ENCODE peak calls at places on chromosome 21, in six cellular contexts. Q is left lung, E is ovary, I is neural progenitor cell, P is sigmoid colon, H is K562. D is an unnamed sample.

GRCh38 chr21:17730782-17731181 is 88.4 kb downstream of the C21orf91 start:
- DNase-seq in Q (no peak), E (no peak), I (no peak), P (no peak), H (no peak), D (peak)

GRCh38 chr21:33367309-33367973 is 35.8 kb upstream of the IFNGR2 start:
- DNase-seq in Q (no peak), E (no peak), I (peak), P (no peak), H (no peak), D (no peak)

GRCh38 chr21:16551101-16551695 is 821.4 kb downstream of the USP25 start:
- DNase-seq in Q (no peak), E (no peak), I (peak), P (no peak), H (no peak), D (no peak)

GRCh38 chr21:37986751-37987399 is 70.6 kb upstream of the KCNJ6 start:
- DNase-seq in Q (no peak), E (no peak), I (no peak), P (no peak), H (no peak), D (no peak)

GRCh38 chr21:33238146-33238545 is 8.4 kb downstream of the IFNAR2 start:
- DNase-seq in Q (no peak), E (no peak), I (no peak), P (no peak), H (no peak), D (no peak)

GRCh38 chr21:33980276-33980916 is 64.8 kb upstream of the ATP5PO start:
- DNase-seq in Q (no peak), E (no peak), I (no peak), P (no peak), H (peak), D (no peak)

GRCh38 chr21:35350965-35351364 is 301.9 kb upstream of the RUNX1 start:
- DNase-seq in Q (no peak), E (no peak), I (no peak), P (no peak), H (no peak), D (peak)

GRCh38 chr21:31332525-31332924 is 11.5 kb downstream of the TIAM1 start:
- DNase-seq in Q (no peak), E (no peak), I (no peak), P (no peak), H (no peak), D (no peak)

GRCh38 chr21:19704832-19705231 is 1293.4 kb upstream of the NCAM2 start:
- DNase-seq in Q (no peak), E (no peak), I (no peak), P (no peak), H (no peak), D (no peak)

GRCh38 chr21:37871121-37871862 is 45.0 kb downstream of the KCNJ6 start:
- DNase-seq in Q (no peak), E (no peak), I (no peak), P (no peak), H (no peak), D (peak)

GRCh38 chr21:37764696-37765095 is 151.6 kb downstream of the KCNJ6 start:
- DNase-seq in Q (no peak), E (no peak), I (no peak), P (no peak), H (no peak), D (no peak)

GRCh38 chr21:22842875-22843274 is 1844.7 kb downstream of the NCAM2 start:
- DNase-seq in Q (no peak), E (no peak), I (peak), P (no peak), H (no peak), D (no peak)

GRCh38 chr21:32330784-32331311 is 32.2 kb downstream of the MRAP start:
- DNase-seq in Q (no peak), E (no peak), I (peak), P (peak), H (no peak), D (no peak)

GRCh38 chr21:39674794-39675193 is 62.1 kb downstream of the B3GALT5 start:
- DNase-seq in Q (no peak), E (no peak), I (no peak), P (no peak), H (no peak), D (no peak)

GRCh38 chr21:37907076-37907475 is 9.2 kb downstream of the KCNJ6 start:
- DNase-seq in Q (no peak), E (no peak), I (no peak), P (no peak), H (no peak), D (no peak)

GRCh38 chr21:32368386-32368785 is 24.4 kb downstream of the URB1 start:
- DNase-seq in Q (no peak), E (no peak), I (no peak), P (no peak), H (no peak), D (peak)

GRCh38 chr21:36347962-36348328 is 27.9 kb downstream of the MORC3 start:
- DNase-seq in Q (no peak), E (no peak), I (no peak), P (no peak), H (no peak), D (peak)

GRCh38 chr21:22225299-22225698 is 1227.1 kb downstream of the NCAM2 start:
- DNase-seq in Q (no peak), E (no peak), I (no peak), P (no peak), H (no peak), D (no peak)

GRCh38 chr21:31493350-31493880 is 149.4 kb upstream of the TIAM1 start:
- DNase-seq in Q (no peak), E (no peak), I (no peak), P (no peak), H (no peak), D (no peak)

GRCh38 chr21:16116798-16117197 is 387.0 kb downstream of the USP25 start:
- DNase-seq in Q (no peak), E (no peak), I (no peak), P (no peak), H (no peak), D (peak)

DNA sequence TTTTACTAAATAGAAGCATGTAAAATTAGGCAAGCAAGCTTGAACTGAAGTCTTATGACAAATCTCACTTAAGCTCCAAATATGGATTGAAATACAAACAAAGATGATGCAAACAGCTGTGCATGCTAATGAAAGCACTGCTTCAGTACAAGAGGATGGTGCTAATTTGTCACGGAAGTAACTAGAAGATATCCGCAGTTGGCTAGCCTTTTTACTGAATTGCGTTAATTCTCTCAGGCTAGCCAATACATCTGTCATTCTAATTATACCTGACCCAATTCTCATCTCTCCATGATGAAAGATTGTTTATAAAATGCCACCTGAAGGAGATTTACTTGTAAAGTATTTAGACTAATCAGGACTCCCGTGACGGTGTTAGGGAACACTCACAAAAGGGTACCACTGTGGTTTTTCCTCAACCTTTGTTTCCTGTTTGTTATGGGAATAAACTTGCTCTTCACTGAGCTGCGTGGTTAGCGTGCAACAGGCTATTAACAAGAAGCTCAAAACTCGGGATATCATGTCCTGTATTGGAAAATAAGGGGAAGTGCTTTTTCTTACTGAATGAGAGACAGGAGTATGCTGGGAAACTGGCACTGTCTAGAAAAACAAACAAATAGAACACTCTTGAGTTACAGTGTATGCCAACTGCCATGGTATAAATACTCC is 162.5 kb downstream of the APP start:
- DNase-seq in Q (no peak), E (no peak), I (no peak), P (no peak), H (no peak), D (no peak)
- H3K4me3 ChIP-seq in Q (no peak), E (no peak), I (no peak), P (no peak), H (no peak), D (no peak)

DNA sequence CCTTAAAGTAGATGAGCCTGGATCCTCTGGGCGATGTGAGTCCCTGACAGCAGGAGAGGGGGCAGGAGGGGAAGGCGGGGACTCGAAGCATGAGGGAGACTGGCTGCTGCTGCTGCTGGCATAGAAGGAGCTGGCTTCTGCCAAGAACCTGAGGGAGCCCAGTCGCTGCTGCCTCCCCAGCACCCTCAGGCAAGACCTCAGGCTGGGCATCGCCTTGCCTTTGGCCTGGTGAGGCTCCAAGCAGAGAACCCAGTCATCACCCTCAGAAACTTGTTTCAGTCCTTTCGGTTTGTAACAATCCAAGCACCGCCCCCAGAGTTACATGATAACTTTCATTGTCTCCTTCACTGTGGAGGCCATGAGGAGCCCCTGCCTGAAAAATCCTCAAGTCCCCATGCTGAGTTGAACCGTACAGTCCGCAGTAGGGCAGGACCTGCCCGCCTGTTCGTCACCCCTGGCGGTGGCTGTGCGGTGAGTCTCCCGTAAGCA is 38.8 kb downstream of the POFUT2 start:
- DNase-seq in Q (no peak), E (no peak), I (peak), P (peak), H (no peak), D (peak)
- H3K4me3 ChIP-seq in Q (no peak), E (peak), I (peak), P (no peak), H (no peak), D (peak)

DNA sequence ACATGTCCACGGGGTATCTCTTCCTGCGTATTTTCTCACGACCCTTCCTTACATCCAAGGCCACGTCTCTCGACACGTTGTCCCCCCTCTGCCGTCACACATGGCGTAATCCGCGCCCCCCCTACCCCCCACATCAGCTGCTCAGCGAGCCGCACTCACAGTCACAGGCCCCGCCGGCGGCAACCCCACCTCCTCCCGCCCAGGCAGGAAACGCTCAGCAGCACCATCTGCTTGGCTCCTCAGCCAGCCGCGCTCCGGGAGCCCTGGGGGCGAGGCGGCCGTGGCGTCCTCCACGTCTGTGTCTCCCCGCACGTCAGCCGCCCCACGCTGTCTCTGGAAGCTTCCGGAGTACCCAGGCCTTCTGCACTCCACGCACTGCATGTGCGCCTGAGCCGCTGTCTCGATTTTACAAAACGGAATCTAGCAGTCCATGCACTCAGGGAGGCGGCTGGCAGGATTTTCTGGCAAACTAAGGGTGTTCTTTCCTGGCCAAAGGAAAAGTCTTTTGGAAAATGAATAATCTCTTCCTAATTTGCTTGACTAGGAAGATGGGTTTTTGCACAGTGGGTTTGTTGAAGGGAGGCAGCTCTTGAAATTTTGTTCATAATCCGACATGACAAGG is 64.5 kb downstream of the SIK1 start:
- DNase-seq in Q (no peak), E (peak), I (peak), P (peak), H (no peak), D (peak)
- H3K4me3 ChIP-seq in Q (peak), E (no peak), I (no peak), P (peak), H (no peak), D (no peak)

GRCh38 chr21:14072761-14073535 is 137.8 kb downstream of the LIPI start:
- DNase-seq in Q (peak), E (no peak), I (no peak), P (no peak), H (no peak), D (no peak)
- H3K4me3 ChIP-seq in Q (no peak), E (no peak), I (no peak), P (no peak), H (no peak), D (no peak)

DNA sequence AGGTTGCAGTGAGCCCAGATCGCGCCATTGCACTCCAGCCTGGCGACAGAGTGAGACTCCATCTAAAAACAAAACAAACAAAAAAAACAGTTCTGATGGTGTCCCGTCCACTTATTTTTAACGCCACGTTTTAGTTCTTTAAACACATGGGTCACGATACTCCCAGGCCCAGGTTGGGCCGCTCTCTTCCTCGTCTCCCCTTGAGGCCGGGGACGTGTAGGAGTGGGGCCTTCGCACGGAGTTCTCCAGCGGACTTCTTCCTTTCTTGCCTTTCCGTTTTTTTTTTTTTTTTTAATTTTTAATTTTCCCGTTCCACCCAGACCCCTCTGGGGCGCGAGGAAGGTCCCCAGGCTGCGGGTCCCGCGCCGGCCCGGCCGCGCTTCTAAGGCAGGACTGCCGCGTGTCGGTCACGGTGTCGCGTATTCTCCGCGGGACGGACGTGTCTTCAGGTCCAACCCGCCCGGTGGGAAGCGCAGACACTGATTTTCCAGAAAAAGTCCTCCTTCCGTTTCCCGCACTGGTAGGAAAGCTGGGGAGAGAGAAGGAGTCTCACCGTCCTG is 47.5 kb upstream of the SLC19A1 start:
- DNase-seq in Q (no peak), E (no peak), I (no peak), P (peak), H (no peak), D (no peak)
- H3K4me3 ChIP-seq in Q (peak), E (peak), I (peak), P (peak), H (peak), D (peak)

DNA sequence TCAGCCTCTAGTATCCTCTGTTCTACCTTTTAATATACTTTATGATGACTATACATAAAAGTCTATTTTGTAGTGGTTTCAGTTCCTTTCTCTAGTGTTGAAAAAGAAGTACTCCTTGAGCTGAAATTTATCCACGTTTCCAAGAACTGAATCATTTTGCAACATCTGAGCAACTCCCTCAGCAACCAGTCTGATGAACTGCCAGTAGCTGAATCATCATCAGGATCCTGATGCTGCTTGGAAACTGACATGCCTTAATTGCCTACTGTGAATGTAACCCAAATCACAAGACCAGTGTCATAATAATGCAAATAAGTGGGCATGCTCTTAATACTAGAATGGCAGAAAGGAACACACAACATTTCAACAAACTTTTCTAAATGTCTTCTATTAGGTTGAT is 103.3 kb downstream of the CYYR1 start:
- DNase-seq in Q (no peak), E (no peak), I (no peak), P (no peak), H (no peak), D (peak)
- H3K4me3 ChIP-seq in Q (no peak), E (no peak), I (no peak), P (no peak), H (no peak), D (no peak)

DNA sequence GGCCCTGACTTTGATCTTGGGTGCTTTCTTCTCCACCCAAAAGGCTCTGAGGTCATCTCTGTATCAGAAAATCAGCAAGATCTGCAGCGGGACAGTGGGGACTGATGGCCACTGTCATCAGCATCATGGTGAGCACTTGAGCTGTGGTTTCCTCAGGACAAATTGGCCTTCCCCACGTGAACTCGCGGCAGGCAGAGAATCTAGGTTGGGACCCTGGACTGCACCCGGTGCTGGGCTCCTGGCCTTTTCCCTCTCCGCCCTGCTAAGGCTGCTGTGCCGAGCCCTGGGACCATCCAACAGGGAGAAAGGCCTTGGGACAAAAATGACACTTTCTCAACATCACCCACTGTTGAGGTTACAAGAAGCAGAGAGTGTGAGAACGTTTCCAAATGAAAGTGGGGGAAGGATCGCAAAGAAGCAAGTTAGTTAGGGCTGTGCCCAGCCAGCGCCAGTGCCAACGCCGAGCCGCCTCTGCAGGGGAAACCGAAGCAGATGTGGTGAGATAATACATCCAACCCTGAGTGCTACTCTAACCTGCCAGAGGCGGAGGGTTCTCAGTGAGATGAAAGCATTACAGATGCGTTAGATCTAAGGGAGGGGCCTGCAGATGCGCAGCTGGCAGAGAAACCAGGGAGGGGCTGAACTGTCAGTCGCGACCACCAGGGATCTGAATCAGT is 9.1 kb upstream of the UMODL1 start:
- DNase-seq in Q (no peak), E (no peak), I (peak), P (no peak), H (no peak), D (no peak)
- H3K4me3 ChIP-seq in Q (no peak), E (no peak), I (no peak), P (no peak), H (no peak), D (no peak)

DNA sequence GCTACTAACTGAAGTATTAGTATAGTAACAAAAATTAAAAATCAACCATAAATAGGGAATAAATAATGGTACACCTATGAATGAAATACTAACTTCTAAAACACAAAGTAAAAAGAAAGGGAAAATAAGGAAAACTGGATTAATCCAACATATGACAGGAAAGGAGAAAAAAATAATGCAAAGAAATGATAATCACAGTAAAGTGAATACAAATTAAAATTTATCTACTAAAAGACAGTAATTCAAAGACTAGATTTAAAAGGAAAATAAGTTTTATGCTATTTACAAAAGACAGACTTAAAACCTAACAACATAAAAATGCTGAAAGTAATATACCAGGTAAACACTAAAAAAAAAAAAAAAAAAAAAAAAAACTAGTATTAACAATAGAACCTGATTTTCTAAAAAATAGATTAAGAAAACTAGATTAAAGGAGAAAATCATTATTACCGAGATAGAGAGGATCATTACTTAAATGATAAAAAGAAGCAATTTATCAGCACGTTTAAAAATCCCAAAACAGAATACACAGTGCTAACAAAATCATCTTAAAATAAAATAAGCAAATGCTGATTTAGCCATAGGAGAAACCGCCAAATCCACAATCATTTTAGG is 27.8 kb downstream of the MRPL39 start:
- DNase-seq in Q (no peak), E (no peak), I (no peak), P (no peak), H (no peak), D (no peak)
- H3K4me3 ChIP-seq in Q (no peak), E (no peak), I (no peak), P (no peak), H (no peak), D (no peak)

GRCh38 chr21:41499920-41500319 is 8.0 kb downstream of the TMPRSS2 start:
- DNase-seq in Q (no peak), E (no peak), I (no peak), P (no peak), H (no peak), D (no peak)
- H3K4me3 ChIP-seq in Q (no peak), E (no peak), I (no peak), P (no peak), H (no peak), D (no peak)

D was measured in astrocyte of the spinal cord.